ENCODE peak calls at places on chromosomes 2 and 18, in four cellular contexts. Q is H4, X is GDM1, O is SK-N-DZ. E is an unnamed sample.

GRCh38 chr18:63626431-63626830 is 17.6 kb downstream of the SERPINB4 start:
- DNase-seq in X (no peak), Q (no peak), O (no peak), E (no peak)

GRCh38 chr18:48472610-48473009 is 63.4 kb upstream of the ZBTB7C start:
- DNase-seq in Q (no peak), X (no peak), O (no peak), E (no peak)

GRCh38 chr2:10278029-10278762 is 24.5 kb upstream of the HPCAL1 start:
- DNase-seq in O (peak), Q (peak), X (peak), E (peak)

GRCh38 chr2:1907283-1907682 is 163.0 kb upstream of the PXDN start:
- DNase-seq in X (no peak), Q (no peak), O (no peak), E (no peak)

GRCh38 chr18:58252166-58252565 is 208.1 kb downstream of the NEDD4L start:
- DNase-seq in O (no peak), Q (no peak), X (no peak), E (no peak)

GRCh38 chr2:29062371-29062770 is 12.0 kb downstream of the PCARE start:
- DNase-seq in X (no peak), Q (no peak), O (no peak), E (no peak)

GRCh38 chr2:21305581-21305980 is 181.8 kb downstream of the TDRD15 start:
- DNase-seq in O (no peak), Q (no peak), X (no peak), E (no peak)

GRCh38 chr18:49561377-49562193 is at the start of gene LIPG:
- DNase-seq in Q (no peak), X (no peak), O (peak), E (no peak)

GRCh38 chr18:29892960-29893558 is 1149.5 kb downstream of the DSC3 start:
- DNase-seq in Q (no peak), X (no peak), O (no peak), E (no peak)

GRCh38 chr2:10453899-10454298 is 5.8 kb upstream of the ODC1 start:
- DNase-seq in O (no peak), X (no peak), Q (no peak), E (no peak)

GRCh38 chr18:9673296-9674251 is 34.5 kb upstream of the RAB31 start:
- DNase-seq in Q (peak), O (peak), X (peak), E (peak)

GRCh38 chr18:59416818-59417217 is 57.8 kb upstream of the LMAN1 start:
- DNase-seq in Q (peak), O (peak), X (no peak), E (no peak)

GRCh38 chr2:74148457-74149248 is 941 bp upstream of the BOLA3 start:
- DNase-seq in Q (no peak), X (no peak), O (no peak), E (no peak)

GRCh38 chr2:104068665-104069064 is 785.2 kb upstream of the POU3F3 start:
- DNase-seq in Q (no peak), O (no peak), X (no peak), E (no peak)

GRCh38 chr2:8413589-8414135 is 268.2 kb upstream of the ID2 start:
- DNase-seq in X (no peak), Q (no peak), O (no peak), E (no peak)

GRCh38 chr2:95058989-95059601 is 33.6 kb downstream of the MAL start:
- DNase-seq in Q (no peak), O (no peak), X (no peak), E (no peak)

GRCh38 chr18:63962137-63962536 is 7.7 kb upstream of the SERPINB8 start:
- DNase-seq in Q (no peak), O (no peak), X (no peak), E (no peak)

GRCh38 chr2:165794520-165794882 is 454 bp upstream of the GALNT3 start:
- DNase-seq in X (peak), O (no peak), Q (no peak), E (peak)

GRCh38 chr2:98730851-98731708 is at the start of gene MGAT4A:
- DNase-seq in X (peak), O (peak), Q (no peak), E (peak)

GRCh38 chr2:57546478-57546877 is 500.1 kb upstream of the VRK2 start:
- DNase-seq in O (no peak), X (no peak), Q (no peak), E (no peak)

GRCh38 chr2:219167997-219168396 is 1.8 kb downstream of the SLC23A3 start:
- DNase-seq in X (no peak), O (no peak), Q (no peak), E (no peak)

GRCh38 chr2:12050381-12050780 is 303.9 kb downstream of the LPIN1 start:
- DNase-seq in X (peak), O (no peak), Q (peak), E (peak)

GRCh38 chr2:75896779-75897366 is 186.2 kb upstream of the GCFC2 start:
- DNase-seq in X (no peak), O (peak), Q (peak), E (peak)

GRCh38 chr2:25982273-25982967 is at the start of gene KIF3C:
- DNase-seq in X (peak), O (peak), Q (no peak), E (peak)

GRCh38 chr2:117963446-117963845 is 50.4 kb downstream of the CCDC93 start:
- DNase-seq in Q (no peak), O (no peak), X (no peak), E (no peak)

GRCh38 chr2:72988041-72988440 is 70.7 kb downstream of the EMX1 start:
- DNase-seq in Q (no peak), X (no peak), O (no peak), E (no peak)

GRCh38 chr2:236107971-236108625 is 60.1 kb downstream of the GBX2 start:
- DNase-seq in Q (no peak), X (no peak), O (no peak), E (no peak)

GRCh38 chr18:44635546-44635945 is 45.1 kb upstream of the SETBP1 start:
- DNase-seq in O (no peak), Q (no peak), X (no peak), E (no peak)

GRCh38 chr18:55587341-55588000 is 521 bp downstream of the TCF4 start:
- DNase-seq in X (no peak), O (peak), Q (peak), E (no peak)

GRCh38 chr18:23912356-23912755 is 102.2 kb upstream of the TTC39C start:
- DNase-seq in O (no peak), X (no peak), Q (no peak), E (no peak)

GRCh38 chr2:224918626-224919471 is 123.4 kb downstream of the DOCK10 start:
- DNase-seq in X (no peak), Q (no peak), O (no peak), E (no peak)

GRCh38 chr2:88416016-88416663 is 36.4 kb downstream of the FOXI3 start:
- DNase-seq in X (no peak), O (no peak), Q (no peak), E (no peak)

GRCh38 chr2:236512902-236513433 is 56.7 kb upstream of the ACKR3 start:
- DNase-seq in O (peak), Q (peak), X (peak), E (peak)

GRCh38 chr2:203037026-203037425 is 22.4 kb downstream of the NBEAL1 start:
- DNase-seq in O (no peak), Q (no peak), X (no peak), E (no peak)

GRCh38 chr2:234218261-234219180 is 168.0 kb downstream of the SPP2 start:
- DNase-seq in X (no peak), O (no peak), Q (no peak), E (no peak)